ENCODE peak calls at places on chromosomes 1 and 21, in six cellular contexts. K, V, T, H, L and S are unnamed samples. For H3K27me3, the result is how much of the 10 kb centered on the place peaks cover.

GRCh38 chr1:42943166-42943565 is 15.5 kb downstream of the SLC2A1 start:
- DNase-seq in K (no peak), V (no peak), T (no peak), H (no peak), L (no peak), S (peak)

GRCh38 chr1:180674603-180675530 is 43.0 kb downstream of the XPR1 start:
- DNase-seq in K (no peak), V (no peak), T (peak), H (no peak), L (no peak), S (peak)

GRCh38 chr1:70140343-70140742 is 65.0 kb downstream of the LRRC40 start:
- DNase-seq in K (no peak), V (no peak), T (no peak), H (no peak), L (no peak), S (no peak)

GRCh38 chr1:163071381-163072255 is 2.5 kb downstream of the RGS4 start:
- DNase-seq in K (peak), V (peak), T (peak), H (peak), L (no peak), S (peak)

GRCh38 chr1:83006271-83006670 is 992.7 kb downstream of the TTLL7 start:
- DNase-seq in K (no peak), V (no peak), T (no peak), H (no peak), L (no peak), S (no peak)

GRCh38 chr1:27666791-27667254 is 5.2 kb downstream of the IFI6 start:
- DNase-seq in K (no peak), V (no peak), T (peak), H (no peak), L (no peak), S (peak)

GRCh38 chr1:23424171-23424959 is at the start of gene TCEA3:
- DNase-seq in K (peak), V (no peak), T (no peak), H (peak), L (no peak), S (no peak)

GRCh38 chr21:35059742-35060141 is 10.6 kb upstream of the RUNX1 start:
- DNase-seq in K (no peak), V (no peak), T (no peak), H (no peak), L (no peak), S (no peak)

GRCh38 chr1:29129916-29130315 is 6.2 kb upstream of the TMEM200B start:
- DNase-seq in K (no peak), V (no peak), T (no peak), H (no peak), L (no peak), S (no peak)

GRCh38 chr1:43541141-43541540 is 10.5 kb downstream of the PTPRF start:
- DNase-seq in K (no peak), V (no peak), T (no peak), H (no peak), L (no peak), S (no peak)

GRCh38 chr1:10561497-10561896 is 86.7 kb downstream of the PEX14 start:
- DNase-seq in K (no peak), V (no peak), T (no peak), H (no peak), L (no peak), S (no peak)

GRCh38 chr21:39221282-39221996 is 38.2 kb upstream of the PSMG1 start:
- DNase-seq in K (no peak), V (no peak), T (no peak), H (no peak), L (no peak), S (no peak)

GRCh38 chr1:181128592-181129497 is 40.3 kb downstream of the IER5 start:
- DNase-seq in K (peak), V (no peak), T (peak), H (no peak), L (no peak), S (peak)

GRCh38 chr21:28867401-28867800 is 125.3 kb downstream of the LTN1 start:
- DNase-seq in K (no peak), V (no peak), T (no peak), H (no peak), L (no peak), S (no peak)

GRCh38 chr1:55081188-55081904 is 42.0 kb downstream of the PCSK9 start:
- DNase-seq in K (no peak), V (no peak), T (no peak), H (no peak), L (no peak), S (no peak)

DNA sequence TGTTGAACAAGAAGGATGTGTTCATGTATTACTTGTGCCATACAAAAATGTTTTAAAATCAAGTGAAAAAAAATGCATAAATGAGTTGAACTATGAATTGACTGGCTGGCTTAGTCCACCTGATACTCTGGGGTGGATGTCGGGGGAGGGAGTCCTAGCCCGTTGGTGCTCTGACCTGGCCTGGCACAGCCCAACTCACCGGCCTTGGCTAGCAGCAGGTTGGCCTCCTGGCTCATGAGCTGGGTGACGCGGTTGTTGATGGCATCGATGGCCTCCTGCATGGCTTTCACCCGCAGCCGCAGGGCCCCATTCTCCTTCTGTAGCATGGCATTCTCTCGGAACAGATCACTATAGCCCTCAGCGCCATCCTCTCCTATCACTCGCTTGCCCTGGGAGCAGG is 21.6 kb downstream of the KIF21B start:
- DNase-seq in K (no peak), V (no peak), T (no peak), H (no peak), L (no peak), S (no peak)
- TF ChIP-seq GABPA in K (no peak), V (no peak), T (no peak), H (no peak), L (no peak), S (no peak)

GRCh38 chr1:114552106-114552639 is 29.2 kb downstream of the BCAS2 start:
- DNase-seq in K (no peak), V (no peak), T (no peak), H (no peak), L (no peak), S (no peak)

GRCh38 chr1:114550336-114550735 is 31.1 kb downstream of the BCAS2 start:
- DNase-seq in K (no peak), V (no peak), T (no peak), H (no peak), L (no peak), S (no peak)

GRCh38 chr1:114554577-114554976 is 26.8 kb downstream of the BCAS2 start:
- DNase-seq in K (no peak), V (no peak), T (peak), H (no peak), L (no peak), S (no peak)

GRCh38 chr1:114549137-114549536 is 32.3 kb downstream of the BCAS2 start:
- DNase-seq in K (no peak), V (no peak), T (no peak), H (no peak), L (no peak), S (peak)

DNA sequence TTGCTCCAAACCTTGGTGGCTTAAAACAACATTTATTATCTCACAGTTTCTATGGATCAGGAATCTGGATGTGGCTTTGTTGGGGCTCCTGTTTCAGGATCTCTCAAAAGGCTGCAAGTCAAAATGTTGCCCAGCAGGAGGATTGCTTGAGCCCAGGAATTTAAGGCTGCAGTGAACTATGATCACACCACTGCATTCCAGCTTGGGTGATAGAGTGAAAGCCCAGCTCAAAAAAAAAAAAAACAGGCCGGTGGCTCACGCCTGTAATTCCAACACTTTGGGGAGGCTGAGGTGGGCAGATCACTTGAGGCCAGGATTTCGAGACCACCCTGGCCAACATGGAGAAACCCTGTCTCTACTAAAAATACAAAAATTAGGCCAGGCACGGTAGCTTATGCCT is 30.0 kb downstream of the BCAS2 start:
- DNase-seq in K (no peak), V (no peak), T (no peak), H (peak), L (no peak), S (no peak)
- TF ChIP-seq CTCF in K (no peak), V (peak), T (no peak), H (peak), L (no peak), S (no peak)

DNA sequence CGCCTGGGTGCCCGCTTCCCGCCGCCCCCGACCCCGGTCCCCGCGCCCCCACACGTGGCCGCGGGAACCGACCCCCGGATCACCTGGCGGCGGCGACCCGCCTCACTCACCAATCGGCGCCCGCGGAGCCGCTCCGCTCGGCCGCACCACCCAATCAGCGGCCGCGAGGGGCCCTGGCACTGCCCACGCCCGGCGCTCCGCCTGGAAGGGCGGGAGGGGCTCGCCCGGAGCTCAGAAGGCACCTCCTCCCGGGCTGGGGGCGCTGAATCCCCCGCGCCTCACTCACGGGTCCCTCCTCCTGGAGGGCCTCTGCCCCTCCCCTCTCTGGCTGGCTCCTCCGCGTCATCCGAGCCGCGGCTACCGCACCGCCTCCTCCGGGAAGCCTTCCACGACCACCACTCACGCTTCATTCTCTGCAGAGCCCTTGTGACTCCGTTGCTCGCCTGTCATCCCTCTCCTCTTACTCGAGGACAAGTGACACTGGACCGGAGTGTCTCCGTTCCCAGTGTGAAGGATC is 374 bp downstream of the SH2D5 start:
- DNase-seq in K (peak), V (peak), T (no peak), H (peak), L (no peak), S (no peak)
- H3K27me3 ChIP-seq in K (under half), V (under half), T (under half), H (under half), L (under half), S (under half)

DNA sequence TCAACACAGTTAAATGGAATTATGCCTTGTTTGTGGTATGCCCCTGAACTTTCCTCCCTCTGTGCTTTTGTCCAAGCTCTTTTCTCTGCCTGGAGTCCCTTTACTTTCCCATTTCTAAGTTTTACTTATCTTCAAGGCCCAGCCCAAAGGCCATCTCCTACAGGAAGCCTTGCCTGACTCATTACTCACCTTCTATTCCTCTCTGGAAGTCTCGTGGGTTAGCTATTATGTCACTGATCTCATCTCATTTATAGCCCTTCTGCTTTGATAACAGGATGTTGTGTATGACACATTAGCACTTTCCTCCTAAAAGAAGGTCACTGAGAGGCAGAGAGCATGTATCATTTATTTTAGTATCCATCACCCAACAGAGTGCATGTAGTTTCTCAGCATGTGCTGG is 78.8 kb upstream of the CD1D start:
- DNase-seq in K (no peak), V (no peak), T (no peak), H (no peak), L (no peak), S (no peak)
- TF ChIP-seq GABPA in K (no peak), V (no peak), T (no peak), H (no peak), L (no peak), S (no peak)

GRCh38 chr1:160163612-160164011 is 12.2 kb downstream of the ATP1A4 start:
- DNase-seq in K (no peak), V (no peak), T (no peak), H (peak), L (no peak), S (no peak)
- TF ChIP-seq CTCF in K (peak), V (peak), T (peak), H (peak), L (no peak), S (no peak)